ENCODE peak calls at places on chromosomes 7 and 10, in six cellular contexts. Q is NCI-H2171 treated with DMSO at 0.1 percent for 48 hours, G is germinal center, E is EL, U is T-cell, B is CD14-positive monocyte. V is an unnamed sample.

GRCh38 chr7:122092964-122093797 is 50.9 kb downstream of the AASS start:
- DNase-seq in Q (peak; percentile 43), G (peak; percentile 40), E (peak; percentile 63), U (peak; percentile 53), B (peak; percentile 49), V (no peak)

GRCh38 chr7:129951076-129952011 is 1.4 kb downstream of the UBE2H start:
- DNase-seq in Q (peak; percentile 26), G (peak; percentile 24), E (peak; percentile 25), U (no peak), B (no peak), V (no peak)

GRCh38 chr10:103062854-103063642 is 130.0 kb downstream of the NT5C2 start:
- DNase-seq in Q (peak; percentile 16), G (no peak), E (no peak), U (no peak), B (no peak), V (no peak)

GRCh38 chr7:92835140-92835850 is 1.1 kb downstream of the CDK6 start:
- DNase-seq in Q (peak; percentile 23), G (peak; percentile 62), E (peak; percentile 84), U (peak; percentile 26), B (peak; percentile 52), V (peak; percentile 69)

GRCh38 chr10:72170263-72170662 is 45.5 kb upstream of the ANAPC16 start:
- DNase-seq in Q (no peak), G (no peak), E (no peak), U (no peak), B (no peak), V (no peak)

GRCh38 chr10:116708386-116708785 is 34.0 kb downstream of the HSPA12A start:
- DNase-seq in Q (no peak), G (no peak), E (peak; percentile 62), U (no peak), B (no peak), V (no peak)

GRCh38 chr7:39647816-39648215 is 24.4 kb downstream of the RALA start:
- DNase-seq in Q (no peak), G (no peak), E (no peak), U (no peak), B (no peak), V (no peak)

GRCh38 chr10:69458426-69459100 is 7.3 kb downstream of the TSPAN15 start:
- DNase-seq in Q (no peak), G (no peak), E (peak; percentile 39), U (no peak), B (no peak), V (no peak)

GRCh38 chr7:84092207-84092606 is 102.4 kb downstream of the SEMA3A start:
- DNase-seq in Q (no peak), G (no peak), E (no peak), U (peak; percentile 9), B (no peak), V (no peak)

GRCh38 chr7:104209063-104209462 is 1.2 kb upstream of the ORC5 start:
- DNase-seq in Q (no peak), G (no peak), E (no peak), U (no peak), B (no peak), V (no peak)

GRCh38 chr7:115499966-115500365 is 530.6 kb downstream of the TFEC start:
- DNase-seq in Q (no peak), G (no peak), E (no peak), U (no peak), B (no peak), V (no peak)

GRCh38 chr10:87504667-87505365 is at the start of gene MINPP1:
- DNase-seq in Q (peak; percentile 64), G (peak; percentile 82), E (peak; percentile 91), U (peak; percentile 46), B (peak; percentile 46), V (peak; percentile 81)

GRCh38 chr10:111209666-111210065 is 132.8 kb downstream of the ADRA2A start:
- DNase-seq in Q (no peak), G (no peak), E (peak; percentile 65), U (no peak), B (no peak), V (no peak)

GRCh38 chr7:36777062-36777461 is 52.8 kb upstream of the AOAH start:
- DNase-seq in Q (no peak), G (no peak), E (no peak), U (peak; percentile 60), B (no peak), V (no peak)